ENCODE peak calls at places on chromosomes 6 and 20, in six cellular contexts. T is neuronal stem cell, Q is AG04450, E is smooth muscle cell of the brain vasculature, F is GM13977, X is iris pigment epithelial cell. S is an unnamed sample.

GRCh38 chr6:151372164-151372563 is 19.2 kb downstream of the ZBTB2 start:
- DNase-seq in E (no peak), Q (no peak), T (no peak), F (no peak), X (no peak), S (no peak)

GRCh38 chr20:58650181-58650775 is 805 bp upstream of the STX16 start:
- DNase-seq in X (no peak), E (no peak), Q (no peak), F (peak; percentile 83), T (peak; percentile 40), S (no peak)

GRCh38 chr6:22413681-22414305 is 117.0 kb upstream of the PRL start:
- DNase-seq in T (no peak), Q (no peak), F (no peak), E (no peak), X (peak; percentile 58), S (no peak)

GRCh38 chr6:10801224-10801848 is 37.0 kb downstream of the MAK start:
- DNase-seq in T (peak; percentile 40), F (peak; percentile 76), E (peak; percentile 18), X (peak; percentile 44), Q (peak; percentile 36), S (no peak)

GRCh38 chr20:34942301-34942700 is 13.3 kb downstream of the GSS start:
- DNase-seq in X (no peak), T (no peak), E (no peak), F (no peak), Q (no peak), S (no peak)

GRCh38 chr6:35262596-35262995 is 3.1 kb downstream of the ZNF76 start:
- DNase-seq in E (no peak), X (peak; percentile 46), Q (no peak), T (no peak), F (no peak), S (no peak)

GRCh38 chr6:97669191-97669651 is 386.2 kb upstream of the MMS22L start:
- DNase-seq in X (peak; percentile 31), F (peak; percentile 52), Q (no peak), E (no peak), T (peak; percentile 24), S (peak; percentile 74)

GRCh38 chr20:31977080-31977479 is 9.1 kb downstream of the XKR7 start:
- DNase-seq in F (no peak), Q (no peak), E (no peak), X (no peak), T (no peak), S (no peak)

GRCh38 chr6:27133281-27134227 is 113.9 kb upstream of the PRSS16 start:
- DNase-seq in X (peak; percentile 84), E (no peak), F (no peak), T (no peak), Q (no peak), S (peak; percentile 63)

GRCh38 chr6:169455470-169455869 is 201.8 kb upstream of the THBS2 start:
- DNase-seq in X (no peak), F (no peak), Q (no peak), T (no peak), E (no peak), S (no peak)

GRCh38 chr6:53896237-53896636 is 101.4 kb downstream of the LRRC1 start:
- DNase-seq in T (no peak), E (no peak), Q (no peak), X (peak; percentile 72), F (no peak), S (no peak)

GRCh38 chr6:14945461-14946210 is 300.2 kb upstream of the JARID2 start:
- DNase-seq in Q (no peak), X (no peak), T (no peak), F (no peak), E (no peak), S (no peak)

GRCh38 chr20:38789503-38790209 is 15.8 kb upstream of the PPP1R16B start:
- DNase-seq in E (no peak), T (no peak), F (no peak), Q (no peak), X (peak; percentile 54), S (no peak)

GRCh38 chr20:35395728-35396127 is 16.0 kb downstream of the UQCC1 start:
- DNase-seq in E (peak; percentile 47), Q (no peak), X (peak; percentile 54), F (no peak), T (no peak), S (no peak)

GRCh38 chr6:87897581-87898147 is 150.0 kb upstream of the SPACA1 start:
- DNase-seq in E (no peak), X (peak; percentile 59), T (no peak), F (no peak), Q (no peak), S (no peak)

GRCh38 chr6:20447581-20448132 is 46.0 kb downstream of the E2F3 start:
- DNase-seq in X (peak; percentile 46), T (no peak), Q (no peak), F (no peak), E (no peak), S (no peak)

GRCh38 chr6:155795173-155795796 is 339.6 kb upstream of the NOX3 start:
- DNase-seq in F (no peak), X (peak; percentile 25), E (no peak), T (no peak), Q (no peak), S (no peak)

GRCh38 chr6:129460151-129460550 is 249.8 kb downstream of the ARHGAP18 start:
- DNase-seq in X (no peak), E (no peak), F (no peak), T (no peak), Q (no peak), S (no peak)

GRCh38 chr6:89034586-89035251 is 45.8 kb upstream of the PNRC1 start:
- DNase-seq in F (no peak), T (no peak), E (no peak), X (peak; percentile 97), Q (no peak), S (no peak)

GRCh38 chr6:141548969-141549368 is 583.8 kb upstream of the GJE1 start:
- DNase-seq in Q (no peak), T (no peak), F (no peak), E (no peak), X (peak; percentile 86), S (no peak)

GRCh38 chr6:90428514-90428913 is 131.9 kb upstream of the BACH2 start:
- DNase-seq in E (no peak), X (no peak), F (no peak), T (no peak), Q (no peak), S (no peak)

GRCh38 chr20:21681219-21681931 is 24.1 kb upstream of the PAX1 start:
- DNase-seq in E (no peak), F (no peak), T (no peak), Q (no peak), X (no peak), S (no peak)

GRCh38 chr6:146312606-146313005 is 231.0 kb upstream of the RAB32 start:
- DNase-seq in E (no peak), F (no peak), X (no peak), Q (no peak), T (no peak), S (no peak)

GRCh38 chr20:6104493-6105188 is 18.2 kb downstream of the FERMT1 start:
- DNase-seq in Q (no peak), E (no peak), T (no peak), F (no peak), X (peak; percentile 58), S (no peak)

GRCh38 chr6:12845224-12846004 is 128.8 kb downstream of the PHACTR1 start:
- DNase-seq in Q (no peak), E (no peak), X (no peak), T (no peak), F (no peak), S (no peak)

GRCh38 chr6:112603726-112604125 is 256.6 kb downstream of the RFPL4B start:
- DNase-seq in E (no peak), T (no peak), Q (no peak), F (no peak), X (no peak), S (no peak)

GRCh38 chr6:31239854-31240253 is 32.0 kb downstream of the HLA-C start:
- DNase-seq in Q (no peak), E (no peak), F (no peak), T (no peak), X (no peak), S (no peak)

GRCh38 chr6:154653853-154654252 is 79.4 kb upstream of the SCAF8 start:
- DNase-seq in X (peak; percentile 94), F (no peak), T (no peak), E (no peak), Q (no peak), S (no peak)

GRCh38 chr6:44116643-44117382 is 10.4 kb downstream of the MRPL14 start:
- DNase-seq in Q (peak; percentile 62), X (peak; percentile 95), E (no peak), T (no peak), F (no peak), S (no peak)

GRCh38 chr20:50655325-50655880 is 35.9 kb downstream of the RIPOR3 start:
- DNase-seq in X (peak; percentile 83), T (no peak), Q (peak; percentile 93), E (no peak), F (no peak), S (no peak)

GRCh38 chr20:25376236-25376635 is 14.4 kb downstream of the ABHD12 start:
- DNase-seq in T (no peak), F (no peak), Q (no peak), E (no peak), X (no peak), S (no peak)

GRCh38 chr20:17613328-17614175 is 43.7 kb downstream of the DSTN start:
- DNase-seq in Q (no peak), X (no peak), F (peak; percentile 11), E (no peak), T (no peak), S (no peak)

GRCh38 chr6:134636221-134636830 is 313.6 kb downstream of the ALDH8A1 start:
- DNase-seq in Q (no peak), T (no peak), E (no peak), X (no peak), F (peak; percentile 40), S (peak; percentile 30)

GRCh38 chr6:134593887-134594286 is 276.0 kb upstream of the SGK1 start:
- DNase-seq in X (no peak), E (no peak), T (no peak), F (no peak), Q (no peak), S (no peak)

GRCh38 chr6:42525132-42525531 is 38.7 kb upstream of the UBR2 start:
- DNase-seq in F (no peak), X (no peak), T (no peak), Q (no peak), E (no peak), S (no peak)

GRCh38 chr20:61331542-61331941 is 79.5 kb downstream of the CDH4 start:
- DNase-seq in T (no peak), F (no peak), E (no peak), Q (no peak), X (no peak), S (no peak)

GRCh38 chr6:134880487-134881190 is 69.3 kb downstream of the ALDH8A1 start:
- DNase-seq in T (no peak), Q (no peak), X (no peak), E (no peak), F (no peak), S (no peak)

S was measured in GM12878.